ENCODE peak calls at places on chromosomes 4 and X, in six cellular contexts. K is AG04450; A is dorsolateral prefrontal cortex; U is transverse colon; N is CD4-positive, CD25-positive, alpha-beta regulatory T cell; C is fibroblast of lung. S is an unnamed sample.

GRCh38 chr4:97330915-97331314 is 812.4 kb downstream of the STPG2 start:
- DNase-seq in K (no peak), A (no peak), U (no peak), N (no peak), C (no peak), S (no peak)

GRCh38 chr4:141807073-141807472 is 170.7 kb downstream of the IL15 start:
- DNase-seq in K (no peak), A (no peak), U (no peak), N (no peak), C (peak), S (peak)

GRCh38 chr4:122826596-122827257 is at the start of gene FGF2:
- DNase-seq in K (no peak), A (no peak), U (peak), N (no peak), C (peak), S (no peak)

GRCh38 chrX:19064175-19064574 is 58.1 kb downstream of the ADGRG2 start:
- DNase-seq in K (no peak), A (no peak), U (no peak), N (no peak), C (peak), S (peak)

GRCh38 chr4:184950926-184951325 is 67.4 kb upstream of the HELT start:
- DNase-seq in K (no peak), A (no peak), U (no peak), N (no peak), C (no peak), S (no peak)

GRCh38 chrX:31606796-31607195 is 535.0 kb upstream of the FTHL17 start:
- DNase-seq in K (no peak), A (no peak), U (no peak), N (no peak), C (no peak), S (no peak)

GRCh38 chr4:79900182-79900581 is 172.8 kb downstream of the ANTXR2 start:
- DNase-seq in K (no peak), A (no peak), U (no peak), N (no peak), C (no peak), S (no peak)

GRCh38 chr4:180538384-180539052 is 1704.7 kb upstream of the TENM3 start:
- DNase-seq in K (no peak), A (no peak), U (no peak), N (no peak), C (peak), S (no peak)

GRCh38 chrX:119734897-119735339 is 23.5 kb upstream of the SOWAHD start:
- DNase-seq in K (no peak), A (no peak), U (peak), N (no peak), C (peak), S (no peak)

GRCh38 chr4:108702960-108703359 is 52.6 kb downstream of the OSTC start:
- DNase-seq in K (no peak), A (no peak), U (no peak), N (no peak), C (no peak), S (peak)

GRCh38 chr4:138579146-138579545 is 337.0 kb upstream of the SLC7A11 start:
- DNase-seq in K (no peak), A (no peak), U (no peak), N (no peak), C (no peak), S (no peak)

DNA sequence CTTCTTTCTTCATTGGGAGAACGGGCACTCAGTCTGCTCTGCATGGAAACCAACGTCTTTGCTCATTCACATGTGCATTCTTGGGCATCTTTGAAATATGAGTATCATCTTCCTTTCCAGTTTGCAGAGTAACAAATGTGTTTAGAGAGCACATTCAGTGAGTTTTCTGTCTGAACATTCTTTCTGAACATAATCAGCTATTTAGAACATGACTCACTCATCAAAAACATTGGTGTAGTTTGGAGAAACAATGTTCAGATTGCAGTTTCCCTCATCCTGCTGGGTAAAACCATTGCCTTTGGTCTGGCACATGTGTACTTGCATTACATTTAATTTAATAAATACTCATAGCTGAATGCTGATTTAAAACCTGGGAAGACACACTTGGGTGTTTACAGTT is 81.5 kb upstream of the F9 start:
- DNase-seq in K (no peak), A (no peak), U (no peak), N (no peak), C (no peak), S (no peak)
- H3K4me3 ChIP-seq in K (no peak), A (no peak), U (no peak), N (no peak), C (no peak), S (no peak)

GRCh38 chr4:111128327-111128726 is 505.4 kb upstream of the PITX2 start:
- DNase-seq in K (no peak), A (no peak), U (no peak), N (no peak), C (no peak), S (no peak)
- H3K4me3 ChIP-seq in K (no peak), A (no peak), U (no peak), N (no peak), C (no peak), S (no peak)

GRCh38 chrX:87516716-87517115 is 886 bp upstream of the KLHL4 start:
- DNase-seq in K (no peak), A (no peak), U (no peak), N (no peak), C (peak), S (peak)
- H3K4me3 ChIP-seq in K (no peak), A (no peak), U (no peak), N (no peak), C (no peak), S (no peak)

DNA sequence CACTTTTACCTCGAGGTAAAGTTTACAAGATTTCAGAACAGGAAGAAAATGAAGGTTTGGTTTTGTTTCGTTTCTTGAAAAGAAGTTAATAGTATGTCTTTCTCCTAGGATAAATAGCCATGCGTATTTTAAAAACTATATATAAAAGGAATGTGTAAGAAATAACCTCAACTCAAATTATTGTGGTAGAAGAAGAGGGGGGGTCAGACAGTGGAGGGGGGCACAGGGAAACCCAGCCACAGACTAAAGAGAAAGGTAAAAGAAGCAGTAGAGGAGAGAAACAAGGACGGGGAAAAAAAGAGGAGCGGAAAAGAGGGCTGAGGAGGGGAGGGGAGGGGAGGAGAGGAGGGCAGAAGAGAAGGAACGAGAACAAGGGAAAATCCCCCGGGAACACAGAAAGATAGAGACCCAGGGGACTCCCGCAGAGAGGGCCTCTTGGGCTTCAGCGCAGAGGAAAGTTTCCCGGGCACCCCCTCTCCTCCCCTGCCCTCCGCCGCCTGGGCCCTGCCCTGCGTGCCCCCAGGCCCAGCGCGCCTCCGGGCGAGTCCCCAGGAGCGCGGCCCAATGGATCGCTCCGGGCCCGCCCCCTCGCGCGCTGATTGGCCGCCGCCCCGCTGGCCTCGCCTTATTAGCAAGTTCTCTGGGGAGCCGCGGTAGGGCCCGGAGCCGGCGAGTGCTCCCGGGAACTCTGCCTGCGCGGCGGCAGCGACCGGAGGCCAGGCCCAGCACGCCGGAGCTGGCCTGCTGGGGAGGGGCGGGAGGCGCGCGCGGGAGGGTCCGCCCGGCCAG is at the start of gene MSX1:
- DNase-seq in K (peak), A (peak), U (peak), N (peak), C (peak), S (peak)
- H3K4me3 ChIP-seq in K (peak), A (peak), U (peak), N (peak), C (peak), S (peak)

GRCh38 chrX:134886201-134886600 is 104.6 kb upstream of the SMIM10 start:
- DNase-seq in K (no peak), A (no peak), U (no peak), N (no peak), C (no peak), S (no peak)
- H3K4me3 ChIP-seq in K (no peak), A (no peak), U (no peak), N (no peak), C (no peak), S (no peak)

GRCh38 chr4:54553001-54553400 is 104.8 kb upstream of the KIT start:
- DNase-seq in K (no peak), A (no peak), U (no peak), N (no peak), C (peak), S (no peak)
- H3K4me3 ChIP-seq in K (no peak), A (no peak), U (no peak), N (no peak), C (no peak), S (no peak)

GRCh38 chr4:113398441-113399143 is 349.1 kb downstream of the ANK2 start:
- DNase-seq in K (no peak), A (no peak), U (no peak), N (no peak), C (no peak), S (no peak)

GRCh38 chr4:113394108-113394729 is 344.8 kb downstream of the ANK2 start:
- DNase-seq in K (no peak), A (no peak), U (no peak), N (no peak), C (no peak), S (no peak)

GRCh38 chr4:113390850-113391249 is 341.4 kb downstream of the ANK2 start:
- DNase-seq in K (no peak), A (no peak), U (no peak), N (no peak), C (no peak), S (no peak)

GRCh38 chr4:113397114-113397701 is 347.8 kb downstream of the ANK2 start:
- DNase-seq in K (peak), A (no peak), U (no peak), N (no peak), C (peak), S (peak)

DNA sequence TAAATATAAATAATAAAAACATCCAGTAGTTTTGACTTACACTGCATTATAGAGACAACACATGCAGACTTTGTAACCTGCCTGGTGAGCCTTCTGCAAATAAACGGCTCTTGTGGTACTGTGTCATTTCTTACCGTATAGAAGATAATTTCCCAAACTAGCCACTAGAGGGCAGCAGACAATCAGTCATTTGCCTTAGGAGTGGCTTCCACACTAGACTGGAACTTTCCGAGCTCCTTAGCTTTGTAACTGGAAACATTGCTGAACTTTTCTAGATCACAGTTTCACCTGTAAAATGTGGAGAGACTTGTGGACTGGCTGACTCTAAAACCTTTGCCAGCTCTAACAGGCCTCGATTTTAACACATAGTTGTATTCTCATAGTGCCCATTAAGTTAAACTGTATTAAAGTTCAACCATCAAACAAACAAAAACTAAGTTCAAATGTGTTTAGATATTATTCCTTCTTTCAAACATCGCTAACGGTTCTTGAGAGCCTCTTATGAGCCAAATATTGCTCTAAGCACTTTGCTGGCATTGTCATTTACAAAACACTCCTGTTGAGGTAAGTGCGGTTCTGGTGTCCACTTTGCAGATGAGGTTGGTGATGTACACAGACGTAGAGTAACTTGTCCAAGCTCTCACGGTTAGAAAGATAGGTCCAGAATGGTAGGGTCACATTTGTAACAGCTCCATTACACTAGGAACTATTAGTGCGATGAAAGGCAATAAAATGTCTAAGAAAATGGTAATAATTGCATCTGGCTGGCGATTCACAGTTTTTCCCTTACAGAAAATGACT is 345.5 kb downstream of the ANK2 start:
- DNase-seq in K (peak), A (no peak), U (peak), N (peak), C (peak), S (peak)
- H3K4me3 ChIP-seq in K (no peak), A (no peak), U (no peak), N (no peak), C (no peak), S (no peak)

S was measured in skeletal muscle cell.